ENCODE peak calls at places on chromosomes 6 and 20, in four cellular contexts. J is WTC11, C is GM12878, I is K562. R is an unnamed sample.

GRCh38 chr20:12925214-12925755 is 83.5 kb upstream of the SPTLC3 start:
- DNase-seq in J (peak; percentile 68), C (peak; percentile 13), I (peak; percentile 24), R (peak; percentile 89)

GRCh38 chr20:61737346-61737745 is 328.3 kb downstream of the TAF4 start:
- DNase-seq in J (no peak), C (no peak), I (no peak), R (no peak)

GRCh38 chr20:37988555-37988954 is 44.7 kb downstream of the TTI1 start:
- DNase-seq in J (no peak), C (no peak), I (no peak), R (no peak)

GRCh38 chr20:43975096-43975768 is 60.6 kb downstream of the TOX2 start:
- DNase-seq in J (no peak), C (no peak), I (no peak), R (no peak)

GRCh38 chr6:149060300-149060984 is 257.1 kb upstream of the TAB2 start:
- DNase-seq in J (no peak), C (peak; percentile 90), I (peak; percentile 16), R (peak; percentile 20)

GRCh38 chr20:2446845-2447244 is 23.7 kb downstream of the SNRPB start:
- DNase-seq in J (no peak), C (no peak), I (no peak), R (no peak)

GRCh38 chr6:84671188-84671587 is 93.2 kb downstream of the TBX18 start:
- DNase-seq in J (no peak), C (no peak), I (no peak), R (no peak)

GRCh38 chr6:36349240-36349639 is 12.6 kb upstream of the BNIP5 start:
- DNase-seq in J (no peak), C (no peak), I (peak; percentile 65), R (no peak)

GRCh38 chr6:163645560-163645959 is 231.0 kb downstream of the QKI start:
- DNase-seq in J (no peak), C (no peak), I (no peak), R (no peak)

GRCh38 chr20:6519556-6519955 is 247.9 kb upstream of the BMP2 start:
- DNase-seq in J (no peak), C (no peak), I (no peak), R (no peak)

GRCh38 chr6:87968435-87969278 is 79.0 kb upstream of the SPACA1 start:
- DNase-seq in J (peak; percentile 27), C (no peak), I (no peak), R (no peak)

GRCh38 chr6:21886601-21887091 is 293.1 kb downstream of the SOX4 start:
- DNase-seq in J (no peak), C (no peak), I (no peak), R (no peak)

GRCh38 chr6:98839788-98840361 is 5.5 kb downstream of the POU3F2 start:
- DNase-seq in J (no peak), C (no peak), I (peak; percentile 44), R (peak; percentile 27)

GRCh38 chr6:43263314-43264178 is 20.3 kb downstream of the TTBK1 start:
- DNase-seq in J (peak; percentile 90), C (peak; percentile 46), I (peak; percentile 86), R (peak; percentile 78)

GRCh38 chr20:61754976-61755778 is 310.5 kb downstream of the TAF4 start:
- DNase-seq in J (no peak), C (no peak), I (no peak), R (no peak)

GRCh38 chr20:58715709-58716475 is 23.3 kb downstream of the NPEPL1 start:
- DNase-seq in J (no peak), C (no peak), I (no peak), R (no peak)
- TF ChIP-seq NR2C2 in J (no peak), C (no peak), I (no peak), R (no peak)

GRCh38 chr6:5998236-5998635 is 8.5 kb downstream of the NRN1 start:
- DNase-seq in J (no peak), C (no peak), I (no peak), R (no peak)

GRCh38 chr6:5995705-5996686 is 10.7 kb downstream of the NRN1 start:
- DNase-seq in J (peak; percentile 89), C (no peak), I (peak; percentile 24), R (peak; percentile 39)

GRCh38 chr6:5997420-5998093 is 9.2 kb downstream of the NRN1 start:
- DNase-seq in J (peak; percentile 56), C (no peak), I (no peak), R (no peak)

GRCh38 chr6:5994999-5995698 is 11.6 kb downstream of the NRN1 start:
- DNase-seq in J (no peak), C (no peak), I (no peak), R (no peak)

GRCh38 chr6:5996701-5997419 is 9.9 kb downstream of the NRN1 start:
- DNase-seq in J (peak; percentile 38), C (no peak), I (no peak), R (no peak)
- TF ChIP-seq NR2C2 in J (no peak), C (no peak), I (no peak), R (no peak)

GRCh38 chr6:158038291-158039177 is 56.9 kb downstream of the SYNJ2 start:
- DNase-seq in J (no peak), C (no peak), I (no peak), R (no peak)
- TF ChIP-seq NR2C2 in J (no peak), C (no peak), I (no peak), R (no peak)

GRCh38 chr6:11062715-11063114 is 18.6 kb upstream of the ELOVL2 start:
- DNase-seq in J (no peak), C (no peak), I (no peak), R (no peak)
- TF ChIP-seq NR2C2 in J (no peak), C (no peak), I (no peak), R (no peak)

GRCh38 chr6:154403803-154404202 is 47.2 kb upstream of the IPCEF1 start:
- DNase-seq in J (no peak), C (no peak), I (no peak), R (no peak)
- TF ChIP-seq NR2C2 in J (no peak), C (no peak), I (no peak), R (no peak)

GRCh38 chr20:35010405-35011192 is 54.9 kb downstream of the MYH7B start:
- DNase-seq in J (no peak), C (no peak), I (no peak), R (no peak)
- TF ChIP-seq NR2C2 in J (no peak), C (no peak), I (no peak), R (no peak)

GRCh38 chr6:108250240-108250866 is 10.5 kb downstream of the SNX3 start:
- DNase-seq in J (peak; percentile 25), C (no peak), I (peak; percentile 61), R (no peak)
- TF ChIP-seq NR2C2 in J (no peak), C (no peak), I (no peak), R (no peak)

DNA sequence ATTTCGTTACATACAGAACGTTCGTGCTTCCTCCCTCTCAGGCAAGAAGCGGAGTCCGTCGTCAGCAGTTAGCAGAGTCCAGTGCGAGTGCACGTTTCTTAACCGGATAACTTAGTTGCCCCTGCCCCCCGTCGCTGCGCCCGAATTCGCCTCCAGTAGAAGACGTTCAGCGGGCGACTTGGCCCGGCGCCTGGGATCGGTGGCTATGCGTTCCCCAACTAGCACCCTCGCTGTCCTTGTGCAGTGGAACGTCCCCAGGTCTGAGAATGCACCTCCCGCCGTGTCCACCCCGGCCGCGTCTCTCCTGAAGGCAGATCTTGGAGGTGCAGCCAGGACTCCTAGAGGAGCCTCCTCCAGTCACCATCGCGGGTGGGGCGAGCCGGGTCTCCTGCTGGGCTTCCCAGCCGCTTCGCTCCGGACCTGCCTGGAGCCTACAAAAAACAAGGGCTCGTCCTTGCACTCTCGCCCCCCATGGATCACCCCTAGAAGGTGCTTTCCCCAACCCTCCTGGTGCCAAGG is 890 bp upstream of the PCSK2 start:
- DNase-seq in J (peak; percentile 50), C (no peak), I (no peak), R (no peak)
- TF ChIP-seq NR2C2 in J (no peak), C (no peak), I (no peak), R (no peak)

DNA sequence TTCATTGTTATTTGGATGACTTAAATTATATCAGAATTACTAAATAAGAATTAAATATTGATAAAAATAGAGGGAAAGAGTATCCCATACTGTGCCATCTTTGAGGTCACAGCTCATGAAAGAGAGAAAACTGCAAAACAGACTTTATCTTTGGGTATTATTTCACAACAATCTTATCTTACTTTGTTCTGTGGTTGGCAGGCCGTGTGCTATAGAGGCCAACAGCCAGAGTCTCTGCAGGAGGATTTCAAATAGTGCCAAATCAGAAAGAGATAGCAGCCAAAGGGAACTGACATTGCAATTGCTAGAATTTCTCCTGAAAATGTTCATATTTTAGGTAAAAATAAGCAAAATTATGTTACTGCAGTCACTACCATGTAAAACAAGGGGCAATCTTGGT is 354.2 kb downstream of the GRIK2 start:
- DNase-seq in J (no peak), C (no peak), I (no peak), R (no peak)
- TF ChIP-seq NR2C2 in J (no peak), C (no peak), I (no peak), R (no peak)

R was measured in HepG2.